ENCODE peak calls at places on chromosome 20, in four cellular contexts. P is A549, S is GM12878, G is HepG2. J is an unnamed sample.

GRCh38 chr20:24604966-24605365 is 135.5 kb downstream of the SYNDIG1 start:
- DNase-seq in P (no peak), S (no peak), G (no peak), J (no peak)

GRCh38 chr20:62493886-62494285 is 18.1 kb upstream of the GATA5 start:
- DNase-seq in P (no peak), S (no peak), G (no peak), J (no peak)

GRCh38 chr20:17589161-17589834 is 19.4 kb downstream of the DSTN start:
- DNase-seq in P (no peak), S (no peak), G (no peak), J (no peak)

GRCh38 chr20:43736588-43737091 is 9.8 kb upstream of the GTSF1L start:
- DNase-seq in P (no peak), S (peak; percentile 79), G (no peak), J (peak; percentile 61)

GRCh38 chr20:32638848-32639247 is 34.9 kb downstream of the C20orf203 start:
- DNase-seq in P (no peak), S (no peak), G (no peak), J (no peak)

GRCh38 chr20:55478739-55479450 is 526.4 kb downstream of the CBLN4 start:
- DNase-seq in P (no peak), S (no peak), G (no peak), J (no peak)

GRCh38 chr20:10647471-10647870 is 26.3 kb downstream of the JAG1 start:
- DNase-seq in P (no peak), S (no peak), G (peak; percentile 56), J (peak; percentile 11)

GRCh38 chr20:63009988-63010769 is 3.4 kb upstream of the BHLHE23 start:
- DNase-seq in P (no peak), S (peak; percentile 97), G (no peak), J (peak; percentile 35)

GRCh38 chr20:25195014-25195961 is at the start of gene ENTPD6:
- DNase-seq in P (peak; percentile 93), S (peak; percentile 63), G (peak; percentile 90), J (peak; percentile 98)

GRCh38 chr20:21238818-21239530 is 64.2 kb upstream of the XRN2 start:
- DNase-seq in P (no peak), S (no peak), G (no peak), J (no peak)

GRCh38 chr20:44430270-44431065 is 45.2 kb upstream of the TTPAL start:
- DNase-seq in P (no peak), S (no peak), G (no peak), J (no peak)

GRCh38 chr20:12673352-12673751 is 335.4 kb upstream of the SPTLC3 start:
- DNase-seq in P (no peak), S (no peak), G (no peak), J (no peak)

GRCh38 chr20:52192296-52193007 is 873 bp upstream of the ZFP64 start:
- DNase-seq in P (peak; percentile 79), S (peak; percentile 35), G (peak; percentile 83), J (peak; percentile 58)

GRCh38 chr20:50930139-50931047 is 844 bp downstream of the ADNP start:
- DNase-seq in P (peak; percentile 9), S (no peak), G (no peak), J (peak; percentile 19)

GRCh38 chr20:43658068-43658722 is 8.7 kb upstream of the MYBL2 start:
- DNase-seq in P (peak; percentile 37), S (no peak), G (peak; percentile 79), J (no peak)

DNA sequence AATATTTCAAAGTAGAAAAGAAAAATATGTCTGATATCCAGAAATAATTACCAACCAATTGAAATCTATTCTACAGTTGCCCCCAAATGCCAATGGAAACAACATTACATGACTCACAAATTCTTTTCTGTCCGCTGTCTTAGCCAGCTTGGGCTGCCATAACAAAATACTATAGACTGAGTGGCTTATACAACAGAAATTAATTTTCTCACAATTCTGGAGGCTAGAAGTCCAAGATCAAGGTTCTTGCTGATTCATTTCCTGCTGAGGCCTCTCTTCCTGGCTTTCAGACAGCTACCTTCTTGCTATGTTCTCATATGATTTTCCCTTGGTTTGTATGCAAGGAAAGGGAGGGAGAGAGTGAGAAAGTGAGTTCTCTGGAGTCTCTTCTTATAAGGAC is 698.1 kb downstream of the DHX35 start:
- DNase-seq in P (no peak), S (no peak), G (no peak), J (no peak)
- TF ChIP-seq CHD4 in P (no peak), S (no peak), G (no peak), J (no peak)

GRCh38 chr20:57659789-57660509 is 39.7 kb upstream of the ZBP1 start:
- DNase-seq in P (no peak), S (no peak), G (no peak), J (no peak)
- TF ChIP-seq CHD4 in P (no peak), S (no peak), G (no peak), J (no peak)

GRCh38 chr20:28562510-28562898 is 2695.0 kb upstream of the DEFB115 start:
- DNase-seq in P (peak; percentile 96), S (no peak), G (no peak), J (peak; percentile 15)
- TF ChIP-seq CHD4 in P (no peak), S (no peak), G (no peak), J (no peak)

GRCh38 chr20:34621036-34621343 is 55.9 kb downstream of the PIGU start:
- DNase-seq in P (no peak), S (no peak), G (no peak), J (no peak)

GRCh38 chr20:34622821-34623451 is 54.0 kb downstream of the PIGU start:
- DNase-seq in P (no peak), S (no peak), G (no peak), J (no peak)

GRCh38 chr20:34618676-34619075 is 58.2 kb downstream of the PIGU start:
- DNase-seq in P (no peak), S (no peak), G (no peak), J (no peak)

GRCh38 chr20:34624628-34625027 is 52.3 kb downstream of the PIGU start:
- DNase-seq in P (no peak), S (no peak), G (no peak), J (no peak)

GRCh38 chr20:34621383-34622367 is 55.2 kb downstream of the PIGU start:
- DNase-seq in P (peak; percentile 80), S (no peak), G (peak; percentile 100), J (no peak)
- TF ChIP-seq CHD4 in P (no peak), S (no peak), G (peak; percentile 17), J (no peak)

GRCh38 chr20:64091340-64091739 is 7.1 kb upstream of the LKAAEAR1 start:
- DNase-seq in P (no peak), S (no peak), G (no peak), J (no peak)
- TF ChIP-seq CHD4 in P (no peak), S (no peak), G (no peak), J (no peak)